ENCODE peak calls at places on chromosomes 16 and 17, in seven cellular contexts. One of them, this sample, is unnamed.
A peak's percentile ranks its signal among the peaks of the same experiment; 100 is the strongest.

GRCh38 chr16:30875881-30876791 is 17.7 kb downstream of the BCL7C start:
- DNase-seq in activated T-helper 2 cell treated with anti-CD3 and anti-CD28 coated beads, Interferon-gamma antibody, Interleukin-2, Interleukin-4, amounts not matched to agents 10 μg/mL and 5 μg/mL and 100 μg/mL, durations not matched to agents 14 hours and 24 hours and 36 hours: no peak
- DNase-seq in transverse colon: peak; percentile 27
- DNase-seq in right cardiac atrium: no peak
- DNase-seq in nephron progenitor cell: no peak
- DNase-seq in non-pigmented ciliary epithelial cell: no peak
- DNase-seq in lower lobe of right lung: no peak
- DNase-seq in this sample: no peak

GRCh38 chr16:50326835-50327465 is 41.8 kb downstream of the BRD7 start:
- DNase-seq in transverse colon: no peak
- DNase-seq in activated T-helper 2 cell treated with anti-CD3 and anti-CD28 coated beads, Interferon-gamma antibody, Interleukin-2, Interleukin-4, amounts not matched to agents 10 μg/mL and 5 μg/mL and 100 μg/mL, durations not matched to agents 14 hours and 24 hours and 36 hours: peak; percentile 61
- DNase-seq in lower lobe of right lung: no peak
- DNase-seq in right cardiac atrium: peak; percentile 65
- DNase-seq in nephron progenitor cell: no peak
- DNase-seq in non-pigmented ciliary epithelial cell: no peak
- DNase-seq in this sample: no peak

GRCh38 chr16:75011634-75012307 is 12.9 kb downstream of the ZNRF1 start:
- DNase-seq in non-pigmented ciliary epithelial cell: peak; percentile 75
- DNase-seq in transverse colon: no peak
- DNase-seq in lower lobe of right lung: no peak
- DNase-seq in nephron progenitor cell: no peak
- DNase-seq in activated T-helper 2 cell treated with anti-CD3 and anti-CD28 coated beads, Interferon-gamma antibody, Interleukin-2, Interleukin-4, amounts not matched to agents 10 μg/mL and 5 μg/mL and 100 μg/mL, durations not matched to agents 14 hours and 24 hours and 36 hours: no peak
- DNase-seq in right cardiac atrium: no peak
- DNase-seq in this sample: no peak

GRCh38 chr17:45705123-45706009 is 78.8 kb upstream of the CRHR1 start:
- DNase-seq in right cardiac atrium: no peak
- DNase-seq in nephron progenitor cell: no peak
- DNase-seq in transverse colon: no peak
- DNase-seq in lower lobe of right lung: no peak
- DNase-seq in non-pigmented ciliary epithelial cell: peak; percentile 8
- DNase-seq in activated T-helper 2 cell treated with anti-CD3 and anti-CD28 coated beads, Interferon-gamma antibody, Interleukin-2, Interleukin-4, amounts not matched to agents 10 μg/mL and 5 μg/mL and 100 μg/mL, durations not matched to agents 14 hours and 24 hours and 36 hours: no peak
- DNase-seq in this sample: no peak

GRCh38 chr17:43587647-43588046 is 41.5 kb upstream of the ETV4 start:
- DNase-seq in non-pigmented ciliary epithelial cell: no peak
- DNase-seq in activated T-helper 2 cell treated with anti-CD3 and anti-CD28 coated beads, Interferon-gamma antibody, Interleukin-2, Interleukin-4, amounts not matched to agents 10 μg/mL and 5 μg/mL and 100 μg/mL, durations not matched to agents 14 hours and 24 hours and 36 hours: no peak
- DNase-seq in nephron progenitor cell: no peak
- DNase-seq in lower lobe of right lung: no peak
- DNase-seq in transverse colon: no peak
- DNase-seq in right cardiac atrium: no peak
- DNase-seq in this sample: no peak

GRCh38 chr16:8403978-8404738 is 186.2 kb downstream of the TMEM114 start:
- DNase-seq in non-pigmented ciliary epithelial cell: no peak
- DNase-seq in right cardiac atrium: no peak
- DNase-seq in transverse colon: no peak
- DNase-seq in lower lobe of right lung: no peak
- DNase-seq in nephron progenitor cell: no peak
- DNase-seq in activated T-helper 2 cell treated with anti-CD3 and anti-CD28 coated beads, Interferon-gamma antibody, Interleukin-2, Interleukin-4, amounts not matched to agents 10 μg/mL and 5 μg/mL and 100 μg/mL, durations not matched to agents 14 hours and 24 hours and 36 hours: no peak
- DNase-seq in this sample: no peak

GRCh38 chr17:42548070-42548837 is 4.5 kb upstream of the HSD17B1 start:
- DNase-seq in transverse colon: peak; percentile 93
- DNase-seq in non-pigmented ciliary epithelial cell: no peak
- DNase-seq in right cardiac atrium: peak; percentile 85
- DNase-seq in nephron progenitor cell: peak; percentile 87
- DNase-seq in lower lobe of right lung: peak; percentile 89
- DNase-seq in activated T-helper 2 cell treated with anti-CD3 and anti-CD28 coated beads, Interferon-gamma antibody, Interleukin-2, Interleukin-4, amounts not matched to agents 10 μg/mL and 5 μg/mL and 100 μg/mL, durations not matched to agents 14 hours and 24 hours and 36 hours: peak; percentile 68
- DNase-seq in this sample: no peak

GRCh38 chr17:9817086-9817485 is 4.8 kb downstream of the GSG1L2 start:
- DNase-seq in lower lobe of right lung: no peak
- DNase-seq in non-pigmented ciliary epithelial cell: no peak
- DNase-seq in activated T-helper 2 cell treated with anti-CD3 and anti-CD28 coated beads, Interferon-gamma antibody, Interleukin-2, Interleukin-4, amounts not matched to agents 10 μg/mL and 5 μg/mL and 100 μg/mL, durations not matched to agents 14 hours and 24 hours and 36 hours: no peak
- DNase-seq in nephron progenitor cell: peak; percentile 39
- DNase-seq in right cardiac atrium: peak; percentile 67
- DNase-seq in transverse colon: peak; percentile 13
- DNase-seq in this sample: no peak

GRCh38 chr16:19851476-19851875 is 33.2 kb downstream of the GPRC5B start:
- DNase-seq in transverse colon: no peak
- DNase-seq in lower lobe of right lung: no peak
- DNase-seq in activated T-helper 2 cell treated with anti-CD3 and anti-CD28 coated beads, Interferon-gamma antibody, Interleukin-2, Interleukin-4, amounts not matched to agents 10 μg/mL and 5 μg/mL and 100 μg/mL, durations not matched to agents 14 hours and 24 hours and 36 hours: no peak
- DNase-seq in right cardiac atrium: no peak
- DNase-seq in nephron progenitor cell: no peak
- DNase-seq in non-pigmented ciliary epithelial cell: no peak
- DNase-seq in this sample: no peak

GRCh38 chr17:76469991-76470739 is 2.8 kb downstream of the AANAT start:
- DNase-seq in nephron progenitor cell: no peak
- DNase-seq in non-pigmented ciliary epithelial cell: no peak
- DNase-seq in lower lobe of right lung: peak; percentile 39
- DNase-seq in transverse colon: no peak
- DNase-seq in right cardiac atrium: no peak
- DNase-seq in activated T-helper 2 cell treated with anti-CD3 and anti-CD28 coated beads, Interferon-gamma antibody, Interleukin-2, Interleukin-4, amounts not matched to agents 10 μg/mL and 5 μg/mL and 100 μg/mL, durations not matched to agents 14 hours and 24 hours and 36 hours: no peak
- DNase-seq in this sample: no peak

GRCh38 chr16:13923703-13924298 is 3.8 kb downstream of the ERCC4 start:
- DNase-seq in activated T-helper 2 cell treated with anti-CD3 and anti-CD28 coated beads, Interferon-gamma antibody, Interleukin-2, Interleukin-4, amounts not matched to agents 10 μg/mL and 5 μg/mL and 100 μg/mL, durations not matched to agents 14 hours and 24 hours and 36 hours: no peak
- DNase-seq in non-pigmented ciliary epithelial cell: peak; percentile 9
- DNase-seq in lower lobe of right lung: no peak
- DNase-seq in transverse colon: no peak
- DNase-seq in right cardiac atrium: no peak
- DNase-seq in nephron progenitor cell: no peak
- DNase-seq in this sample: peak; percentile 10

GRCh38 chr17:80539022-80539421 is 5.6 kb upstream of the RPTOR start:
- DNase-seq in nephron progenitor cell: no peak
- DNase-seq in non-pigmented ciliary epithelial cell: no peak
- DNase-seq in activated T-helper 2 cell treated with anti-CD3 and anti-CD28 coated beads, Interferon-gamma antibody, Interleukin-2, Interleukin-4, amounts not matched to agents 10 μg/mL and 5 μg/mL and 100 μg/mL, durations not matched to agents 14 hours and 24 hours and 36 hours: no peak
- DNase-seq in transverse colon: no peak
- DNase-seq in right cardiac atrium: no peak
- DNase-seq in lower lobe of right lung: no peak
- DNase-seq in this sample: peak; percentile 40

GRCh38 chr17:44383861-44384260 is 5.6 kb downstream of the ITGA2B start:
- DNase-seq in activated T-helper 2 cell treated with anti-CD3 and anti-CD28 coated beads, Interferon-gamma antibody, Interleukin-2, Interleukin-4, amounts not matched to agents 10 μg/mL and 5 μg/mL and 100 μg/mL, durations not matched to agents 14 hours and 24 hours and 36 hours: no peak
- DNase-seq in right cardiac atrium: no peak
- DNase-seq in nephron progenitor cell: no peak
- DNase-seq in non-pigmented ciliary epithelial cell: no peak
- DNase-seq in transverse colon: no peak
- DNase-seq in lower lobe of right lung: no peak
- DNase-seq in this sample: no peak

GRCh38 chr16:11238272-11239202 is 17.5 kb downstream of the SOCS1 start:
- DNase-seq in transverse colon: no peak
- DNase-seq in activated T-helper 2 cell treated with anti-CD3 and anti-CD28 coated beads, Interferon-gamma antibody, Interleukin-2, Interleukin-4, amounts not matched to agents 10 μg/mL and 5 μg/mL and 100 μg/mL, durations not matched to agents 14 hours and 24 hours and 36 hours: no peak
- DNase-seq in non-pigmented ciliary epithelial cell: no peak
- DNase-seq in nephron progenitor cell: no peak
- DNase-seq in lower lobe of right lung: no peak
- DNase-seq in right cardiac atrium: no peak
- DNase-seq in this sample: no peak

GRCh38 chr17:80287806-80288579 is 27.3 kb downstream of the RNF213 start:
- DNase-seq in activated T-helper 2 cell treated with anti-CD3 and anti-CD28 coated beads, Interferon-gamma antibody, Interleukin-2, Interleukin-4, amounts not matched to agents 10 μg/mL and 5 μg/mL and 100 μg/mL, durations not matched to agents 14 hours and 24 hours and 36 hours: no peak
- DNase-seq in non-pigmented ciliary epithelial cell: no peak
- DNase-seq in right cardiac atrium: no peak
- DNase-seq in lower lobe of right lung: peak; percentile 41
- DNase-seq in transverse colon: no peak
- DNase-seq in nephron progenitor cell: no peak
- DNase-seq in this sample: no peak

GRCh38 chr17:43953746-43954145 is at the start of gene PYY:
- DNase-seq in nephron progenitor cell: no peak
- DNase-seq in right cardiac atrium: no peak
- DNase-seq in transverse colon: no peak
- DNase-seq in lower lobe of right lung: no peak
- DNase-seq in non-pigmented ciliary epithelial cell: no peak
- DNase-seq in activated T-helper 2 cell treated with anti-CD3 and anti-CD28 coated beads, Interferon-gamma antibody, Interleukin-2, Interleukin-4, amounts not matched to agents 10 μg/mL and 5 μg/mL and 100 μg/mL, durations not matched to agents 14 hours and 24 hours and 36 hours: no peak
- DNase-seq in this sample: no peak